ENCODE peak calls at places on chromosomes 6 and 20, in six cellular contexts. One of them, this sample, is unnamed.

GRCh38 chr6:155419161-155419560 is 36.5 kb downstream of the NOX3 start:
- DNase-seq in Caco-2: no peak
- DNase-seq in CD8-positive, alpha-beta T cell: no peak
- DNase-seq in ovary: no peak
- DNase-seq in stomach: no peak
- DNase-seq in tibial nerve: no peak
- DNase-seq in this sample: no peak

GRCh38 chr6:10643214-10643641 is 51.2 kb downstream of the C6orf52 start:
- DNase-seq in Caco-2: no peak
- DNase-seq in CD8-positive, alpha-beta T cell: no peak
- DNase-seq in tibial nerve: no peak
- DNase-seq in stomach: no peak
- DNase-seq in ovary: no peak
- DNase-seq in this sample: no peak

GRCh38 chr20:38685853-38686473 is 38.3 kb upstream of the SLC32A1 start:
- DNase-seq in CD8-positive, alpha-beta T cell: no peak
- DNase-seq in Caco-2: peak; percentile 92
- DNase-seq in ovary: peak; percentile 27
- DNase-seq in tibial nerve: peak; percentile 12
- DNase-seq in stomach: peak; percentile 28
- DNase-seq in this sample: peak; percentile 35

GRCh38 chr6:152387091-152387490 is 250.1 kb downstream of the SYNE1 start:
- DNase-seq in CD8-positive, alpha-beta T cell: no peak
- DNase-seq in Caco-2: no peak
- DNase-seq in tibial nerve: no peak
- DNase-seq in stomach: no peak
- DNase-seq in ovary: no peak
- DNase-seq in this sample: no peak

GRCh38 chr6:135311446-135312200 is 130.5 kb downstream of the MYB start:
- DNase-seq in CD8-positive, alpha-beta T cell: no peak
- DNase-seq in ovary: no peak
- DNase-seq in stomach: no peak
- DNase-seq in Caco-2: no peak
- DNase-seq in tibial nerve: no peak
- DNase-seq in this sample: no peak

GRCh38 chr6:147567141-147567805 is 58.8 kb downstream of the SAMD5 start:
- DNase-seq in CD8-positive, alpha-beta T cell: no peak
- DNase-seq in tibial nerve: no peak
- DNase-seq in stomach: no peak
- DNase-seq in ovary: no peak
- DNase-seq in Caco-2: no peak
- DNase-seq in this sample: no peak

GRCh38 chr6:139099984-139100383 is 34.9 kb upstream of the HECA start:
- DNase-seq in ovary: no peak
- DNase-seq in stomach: no peak
- DNase-seq in CD8-positive, alpha-beta T cell: no peak
- DNase-seq in tibial nerve: no peak
- DNase-seq in Caco-2: no peak
- DNase-seq in this sample: no peak

GRCh38 chr6:43766964-43767461 is 3.0 kb upstream of the VEGFA start:
- DNase-seq in Caco-2: no peak
- DNase-seq in CD8-positive, alpha-beta T cell: no peak
- DNase-seq in tibial nerve: no peak
- DNase-seq in stomach: peak; percentile 56
- DNase-seq in ovary: peak; percentile 17
- DNase-seq in this sample: no peak

GRCh38 chr6:134352786-134353480 is 35.0 kb upstream of the SGK1 start:
- DNase-seq in stomach: no peak
- DNase-seq in CD8-positive, alpha-beta T cell: no peak
- DNase-seq in Caco-2: no peak
- DNase-seq in ovary: no peak
- DNase-seq in tibial nerve: no peak
- DNase-seq in this sample: no peak

GRCh38 chr6:142913511-142914047 is 31.4 kb downstream of the HIVEP2 start:
- DNase-seq in CD8-positive, alpha-beta T cell: peak; percentile 46
- DNase-seq in tibial nerve: peak; percentile 12
- DNase-seq in stomach: no peak
- DNase-seq in ovary: no peak
- DNase-seq in Caco-2: no peak
- DNase-seq in this sample: no peak

GRCh38 chr20:57736738-57737347 is 27.0 kb upstream of the PMEPA1 start:
- DNase-seq in Caco-2: no peak
- DNase-seq in tibial nerve: no peak
- DNase-seq in CD8-positive, alpha-beta T cell: no peak
- DNase-seq in ovary: no peak
- DNase-seq in stomach: no peak
- DNase-seq in this sample: no peak

GRCh38 chr6:13038315-13039261 is 289.7 kb downstream of the TBC1D7 start:
- DNase-seq in ovary: no peak
- DNase-seq in stomach: peak; percentile 36
- DNase-seq in tibial nerve: peak; percentile 27
- DNase-seq in CD8-positive, alpha-beta T cell: no peak
- DNase-seq in Caco-2: no peak
- DNase-seq in this sample: no peak

GRCh38 chr20:53899351-53900167 is 170.8 kb downstream of the BCAS1 start:
- DNase-seq in ovary: no peak
- DNase-seq in Caco-2: no peak
- DNase-seq in tibial nerve: no peak
- DNase-seq in CD8-positive, alpha-beta T cell: peak; percentile 32
- DNase-seq in stomach: peak; percentile 46
- DNase-seq in this sample: peak; percentile 42

GRCh38 chr6:157655139-157655538 is 167.9 kb upstream of the SNX9 start:
- DNase-seq in stomach: no peak
- DNase-seq in CD8-positive, alpha-beta T cell: no peak
- DNase-seq in tibial nerve: no peak
- DNase-seq in ovary: no peak
- DNase-seq in Caco-2: no peak
- DNase-seq in this sample: no peak
- H3K4me3 ChIP-seq in stomach: no peak overlapping the region
- H3K4me3 ChIP-seq in CD8-positive, alpha-beta T cell: no peak overlapping the region
- H3K4me3 ChIP-seq in tibial nerve: no peak overlapping the region
- H3K4me3 ChIP-seq in ovary: no peak overlapping the region
- H3K4me3 ChIP-seq in Caco-2: no peak overlapping the region
- H3K4me3 ChIP-seq in this sample: no peak overlapping the region

GRCh38 chr20:59322813-59323469 is 22.5 kb downstream of the EDN3 start:
- DNase-seq in tibial nerve: no peak
- DNase-seq in CD8-positive, alpha-beta T cell: no peak
- DNase-seq in Caco-2: no peak
- DNase-seq in stomach: no peak
- DNase-seq in ovary: no peak
- DNase-seq in this sample: no peak
- TF ChIP-seq CTCF in tibial nerve: no peak
- TF ChIP-seq CTCF in CD8-positive, alpha-beta T cell: no peak
- TF ChIP-seq CTCF in Caco-2: no peak
- TF ChIP-seq CTCF in stomach: no peak
- TF ChIP-seq CTCF in ovary: no peak
- TF ChIP-seq CTCF in this sample: no peak

GRCh38 chr6:56520218-56520617 is 122.5 kb downstream of the DST start:
- DNase-seq in stomach: no peak
- DNase-seq in Caco-2: no peak
- DNase-seq in tibial nerve: no peak
- DNase-seq in CD8-positive, alpha-beta T cell: no peak
- DNase-seq in ovary: no peak
- DNase-seq in this sample: no peak
- H3K36me3 ChIP-seq in stomach: peaks cover 18% of the 10 kb centered on the region
- H3K36me3 ChIP-seq in Caco-2: no peaks in the 10 kb centered on the region
- H3K36me3 ChIP-seq in tibial nerve: no peaks in the 10 kb centered on the region
- H3K36me3 ChIP-seq in CD8-positive, alpha-beta T cell: no peaks in the 10 kb centered on the region
- H3K36me3 ChIP-seq in ovary: no peaks in the 10 kb centered on the region
- H3K36me3 ChIP-seq in this sample: peaks cover 4% of the 10 kb centered on the region

GRCh38 chr6:35471836-35472345 is 3.7 kb downstream of the RPL10A start:
- DNase-seq in CD8-positive, alpha-beta T cell: no peak
- DNase-seq in tibial nerve: no peak
- DNase-seq in stomach: no peak
- DNase-seq in ovary: no peak
- DNase-seq in Caco-2: no peak
- DNase-seq in this sample: no peak

GRCh38 chr6:35468181-35468979 is at the start of gene RPL10A:
- DNase-seq in Caco-2: peak; percentile 94
- DNase-seq in stomach: peak; percentile 97
- DNase-seq in tibial nerve: peak; percentile 96
- DNase-seq in ovary: peak; percentile 96
- DNase-seq in CD8-positive, alpha-beta T cell: peak; percentile 93
- DNase-seq in this sample: peak; percentile 97

GRCh38 chr6:35469711-35470662 is 1.8 kb downstream of the RPL10A start:
- DNase-seq in tibial nerve: no peak
- DNase-seq in stomach: peak; percentile 39
- DNase-seq in CD8-positive, alpha-beta T cell: no peak
- DNase-seq in Caco-2: no peak
- DNase-seq in ovary: no peak
- DNase-seq in this sample: no peak

GRCh38 chr6:35468980-35469710 is 944 bp downstream of the RPL10A start:
- DNase-seq in CD8-positive, alpha-beta T cell: no peak
- DNase-seq in ovary: no peak
- DNase-seq in Caco-2: no peak
- DNase-seq in stomach: no peak
- DNase-seq in tibial nerve: no peak
- DNase-seq in this sample: no peak

GRCh38 chr6:35470663-35471120 is 2.5 kb downstream of the RPL10A start:
- DNase-seq in tibial nerve: no peak
- DNase-seq in ovary: no peak
- DNase-seq in CD8-positive, alpha-beta T cell: no peak
- DNase-seq in Caco-2: no peak
- DNase-seq in stomach: no peak
- DNase-seq in this sample: no peak
- H3K4me3 ChIP-seq in tibial nerve: no peak overlapping the region
- H3K4me3 ChIP-seq in ovary: no peak overlapping the region
- H3K4me3 ChIP-seq in CD8-positive, alpha-beta T cell: no peak overlapping the region
- H3K4me3 ChIP-seq in Caco-2: no peak overlapping the region
- H3K4me3 ChIP-seq in stomach: peak overlapping the region; percentile 92
- H3K4me3 ChIP-seq in this sample: no peak overlapping the region

DNA sequence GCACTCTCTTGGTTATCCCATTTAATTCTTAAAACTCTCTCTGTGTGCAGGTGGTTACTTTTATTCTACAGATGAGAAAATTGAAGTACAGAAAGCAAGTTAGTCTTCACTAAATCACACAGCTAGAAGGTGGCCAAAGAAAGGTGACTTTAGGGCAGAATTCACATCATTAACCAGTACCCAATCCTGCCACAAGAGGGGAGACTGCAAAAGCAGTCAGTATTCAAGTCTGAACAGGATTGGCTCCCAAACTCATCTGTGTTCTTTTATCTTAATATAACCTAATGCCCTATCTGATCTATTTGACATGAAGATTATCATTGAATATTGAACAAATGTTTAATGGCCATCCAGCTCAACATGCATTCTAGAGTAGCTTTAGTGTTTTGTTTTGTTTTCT is 225.3 kb upstream of the FAM83B start:
- DNase-seq in Caco-2: no peak
- DNase-seq in CD8-positive, alpha-beta T cell: no peak
- DNase-seq in ovary: no peak
- DNase-seq in stomach: no peak
- DNase-seq in tibial nerve: peak; percentile 13
- DNase-seq in this sample: no peak
- TF ChIP-seq CTCF in Caco-2: no peak
- TF ChIP-seq CTCF in CD8-positive, alpha-beta T cell: no peak
- TF ChIP-seq CTCF in ovary: no peak
- TF ChIP-seq CTCF in stomach: no peak
- TF ChIP-seq CTCF in tibial nerve: no peak
- TF ChIP-seq CTCF in this sample: no peak

GRCh38 chr6:34834789-34835518 is 43.1 kb downstream of the BLTP3A start:
- DNase-seq in stomach: no peak
- DNase-seq in ovary: no peak
- DNase-seq in tibial nerve: peak; percentile 8
- DNase-seq in CD8-positive, alpha-beta T cell: no peak
- DNase-seq in Caco-2: no peak
- DNase-seq in this sample: no peak
- H3K36me3 ChIP-seq in stomach: peaks cover 63% of the 10 kb centered on the region
- H3K36me3 ChIP-seq in ovary: no peaks in the 10 kb centered on the region
- H3K36me3 ChIP-seq in tibial nerve: no peaks in the 10 kb centered on the region
- H3K36me3 ChIP-seq in CD8-positive, alpha-beta T cell: peaks cover 20% of the 10 kb centered on the region
- H3K36me3 ChIP-seq in Caco-2: no peaks in the 10 kb centered on the region
- H3K36me3 ChIP-seq in this sample: peaks cover 23% of the 10 kb centered on the region

DNA sequence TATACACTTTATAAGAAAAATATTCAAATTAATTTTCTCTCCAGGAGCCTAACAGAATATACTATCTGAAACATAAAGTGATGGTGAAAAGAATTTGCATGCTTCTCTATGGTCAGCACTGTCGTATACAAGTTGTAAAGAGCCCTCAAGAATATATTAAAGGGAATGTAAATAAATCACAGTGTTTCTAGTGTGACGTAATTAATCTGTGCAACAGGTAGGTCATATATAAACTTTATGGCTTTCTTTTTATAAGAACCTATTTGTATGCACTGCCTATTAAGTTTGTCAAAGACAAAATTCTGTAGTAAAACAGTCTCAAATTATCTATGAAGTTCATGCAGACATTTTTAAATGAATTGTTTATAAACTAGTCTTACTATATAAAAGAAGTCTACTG is 347.9 kb upstream of the EYS start:
- DNase-seq in CD8-positive, alpha-beta T cell: no peak
- DNase-seq in stomach: no peak
- DNase-seq in ovary: no peak
- DNase-seq in tibial nerve: no peak
- DNase-seq in Caco-2: no peak
- DNase-seq in this sample: no peak
- H3K4me3 ChIP-seq in CD8-positive, alpha-beta T cell: no peak overlapping the region
- H3K4me3 ChIP-seq in stomach: no peak overlapping the region
- H3K4me3 ChIP-seq in ovary: no peak overlapping the region
- H3K4me3 ChIP-seq in tibial nerve: no peak overlapping the region
- H3K4me3 ChIP-seq in Caco-2: no peak overlapping the region
- H3K4me3 ChIP-seq in this sample: no peak overlapping the region

GRCh38 chr20:36210561-36210960 is 25.7 kb upstream of the AAR2 start:
- DNase-seq in CD8-positive, alpha-beta T cell: no peak
- DNase-seq in stomach: no peak
- DNase-seq in ovary: no peak
- DNase-seq in Caco-2: no peak
- DNase-seq in tibial nerve: no peak
- DNase-seq in this sample: no peak
- TF ChIP-seq CTCF in CD8-positive, alpha-beta T cell: no peak
- TF ChIP-seq CTCF in stomach: no peak
- TF ChIP-seq CTCF in ovary: no peak
- TF ChIP-seq CTCF in Caco-2: no peak
- TF ChIP-seq CTCF in tibial nerve: no peak
- TF ChIP-seq CTCF in this sample: no peak

GRCh38 chr6:89862698-89863097 is 31.6 kb upstream of the GJA10 start:
- DNase-seq in CD8-positive, alpha-beta T cell: no peak
- DNase-seq in tibial nerve: no peak
- DNase-seq in ovary: no peak
- DNase-seq in stomach: no peak
- DNase-seq in Caco-2: no peak
- DNase-seq in this sample: no peak

GRCh38 chr6:89862281-89862680 is 32.0 kb upstream of the GJA10 start:
- DNase-seq in ovary: no peak
- DNase-seq in Caco-2: no peak
- DNase-seq in stomach: no peak
- DNase-seq in tibial nerve: no peak
- DNase-seq in CD8-positive, alpha-beta T cell: no peak
- DNase-seq in this sample: no peak

DNA sequence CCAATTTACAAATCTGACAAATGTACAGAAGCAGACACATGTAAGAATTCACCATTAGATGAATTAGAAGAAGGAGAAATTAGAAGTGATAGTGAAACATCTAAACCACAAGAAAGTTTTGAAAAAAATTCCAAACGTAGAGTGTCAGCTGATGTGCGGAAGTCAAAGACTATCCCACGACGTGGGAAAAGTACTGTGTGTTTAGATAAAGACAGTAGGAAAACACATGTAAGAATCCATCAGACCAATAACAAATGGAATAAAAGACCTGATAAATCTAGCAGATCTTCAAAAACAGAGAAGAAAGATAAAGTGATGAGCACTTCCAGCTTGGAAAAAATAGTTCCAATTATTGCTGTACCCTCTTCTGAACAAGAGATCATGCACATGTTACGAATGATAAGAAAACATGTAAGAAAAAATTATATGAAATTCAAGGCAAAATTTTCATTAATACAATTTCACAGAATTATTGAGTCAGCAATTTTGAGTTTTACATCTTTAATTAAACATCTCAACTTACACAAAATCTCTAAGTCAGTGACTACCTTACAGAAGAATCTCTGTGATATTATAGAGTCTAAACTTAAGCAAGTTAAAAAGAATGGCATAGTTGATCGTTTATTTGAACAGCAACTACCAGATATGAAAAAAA is 28.1 kb upstream of the GJA10 start:
- DNase-seq in CD8-positive, alpha-beta T cell: no peak
- DNase-seq in tibial nerve: no peak
- DNase-seq in stomach: no peak
- DNase-seq in ovary: no peak
- DNase-seq in Caco-2: no peak
- DNase-seq in this sample: no peak
- H3K36me3 ChIP-seq in CD8-positive, alpha-beta T cell: peaks cover 15% of the 10 kb centered on the region
- H3K36me3 ChIP-seq in tibial nerve: no peaks in the 10 kb centered on the region
- H3K36me3 ChIP-seq in stomach: peaks cover 93% of the 10 kb centered on the region
- H3K36me3 ChIP-seq in ovary: no peaks in the 10 kb centered on the region
- H3K36me3 ChIP-seq in Caco-2: no peaks in the 10 kb centered on the region
- H3K36me3 ChIP-seq in this sample: peaks cover 18% of the 10 kb centered on the region